ENCODE peak calls at places on chromosomes 2 and 18, in six cellular contexts. S, L, M, R, H and B are unnamed samples.

GRCh38 chr2:132757676-132758075 is 87.7 kb upstream of the LYPD1 start:
- DNase-seq in S (no peak), L (no peak), M (no peak), R (no peak), H (no peak), B (no peak)

GRCh38 chr2:29123584-29124349 is 8.6 kb downstream of the CLIP4 start:
- DNase-seq in S (no peak), L (no peak), M (no peak), R (peak), H (no peak), B (no peak)

GRCh38 chr2:53334610-53335009 is 433.0 kb upstream of the CHAC2 start:
- DNase-seq in S (no peak), L (no peak), M (no peak), R (no peak), H (no peak), B (no peak)

GRCh38 chr2:205721057-205721767 is 38.9 kb downstream of the NRP2 start:
- DNase-seq in S (no peak), L (peak), M (no peak), R (no peak), H (no peak), B (no peak)

GRCh38 chr2:237885931-237886701 is 26.7 kb downstream of the RAMP1 start:
- DNase-seq in S (no peak), L (no peak), M (no peak), R (no peak), H (no peak), B (no peak)

GRCh38 chr2:50957880-50958279 is 74.1 kb downstream of the NRXN1 start:
- DNase-seq in S (no peak), L (no peak), M (no peak), R (no peak), H (no peak), B (no peak)

GRCh38 chr2:58109481-58109880 is 62.9 kb downstream of the VRK2 start:
- DNase-seq in S (no peak), L (no peak), M (no peak), R (no peak), H (no peak), B (no peak)

GRCh38 chr18:59198215-59198614 is 21.7 kb upstream of the GRP start:
- DNase-seq in S (no peak), L (no peak), M (no peak), R (no peak), H (no peak), B (no peak)

GRCh38 chr2:54836477-54836876 is 113.0 kb downstream of the EML6 start:
- DNase-seq in S (no peak), L (no peak), M (no peak), R (no peak), H (no peak), B (no peak)

GRCh38 chr2:191358325-191359025 is 113.3 kb downstream of the MYO1B start:
- DNase-seq in S (no peak), L (no peak), M (no peak), R (no peak), H (no peak), B (no peak)

GRCh38 chr2:47488870-47489584 is 86.1 kb downstream of the MSH2 start:
- DNase-seq in S (no peak), L (no peak), M (no peak), R (peak), H (no peak), B (no peak)

GRCh38 chr2:196136151-196136550 is 35.2 kb downstream of the STK17B start:
- DNase-seq in S (no peak), L (no peak), M (no peak), R (no peak), H (no peak), B (no peak)

GRCh38 chr2:223465793-223466192 is 136.4 kb downstream of the SCG2 start:
- DNase-seq in S (no peak), L (no peak), M (no peak), R (no peak), H (no peak), B (no peak)

GRCh38 chr2:224058048-224058775 is 19.1 kb upstream of the SERPINE2 start:
- DNase-seq in S (no peak), L (no peak), M (no peak), R (no peak), H (no peak), B (no peak)

GRCh38 chr2:206084468-206084869 is 1.5 kb downstream of the INO80D start:
- DNase-seq in S (no peak), L (peak), M (no peak), R (peak), H (no peak), B (no peak)

GRCh38 chr2:27307545-27308358 is 493 bp downstream of the UCN start:
- DNase-seq in S (no peak), L (no peak), M (peak), R (no peak), H (no peak), B (no peak)

GRCh38 chr18:41681138-41681881 is 273.7 kb upstream of the PIK3C3 start:
- DNase-seq in S (no peak), L (no peak), M (no peak), R (no peak), H (no peak), B (no peak)

GRCh38 chr18:10798727-10799435 is 273.1 kb downstream of the NAPG start:
- DNase-seq in S (no peak), L (peak), M (no peak), R (peak), H (no peak), B (no peak)

GRCh38 chr2:235930701-235931100 is 237.5 kb downstream of the GBX2 start:
- DNase-seq in S (no peak), L (no peak), M (no peak), R (no peak), H (no peak), B (no peak)

GRCh38 chr2:238882083-238882755 is 34.3 kb downstream of the TWIST2 start:
- DNase-seq in S (no peak), L (no peak), M (no peak), R (no peak), H (no peak), B (no peak)

GRCh38 chr18:46761054-46761769 is 4.4 kb upstream of the ST8SIA5 start:
- DNase-seq in S (no peak), L (no peak), M (no peak), R (no peak), H (no peak), B (no peak)

GRCh38 chr18:79515944-79516351 is 120.2 kb downstream of the NFATC1 start:
- DNase-seq in S (no peak), L (peak), M (no peak), R (peak), H (no peak), B (no peak)

GRCh38 chr2:237581751-237582746 is 8.5 kb downstream of the RAB17 start:
- DNase-seq in S (peak), L (peak), M (no peak), R (peak), H (no peak), B (peak)

GRCh38 chr2:195451160-195451559 is 205.9 kb upstream of the SLC39A10 start:
- DNase-seq in S (no peak), L (no peak), M (no peak), R (no peak), H (no peak), B (no peak)

GRCh38 chr2:232348936-232349335 is 29.6 kb upstream of the ALPP start:
- DNase-seq in S (no peak), L (no peak), M (peak), R (no peak), H (no peak), B (no peak)

GRCh38 chr18:55861266-55861665 is 273.3 kb upstream of the TCF4 start:
- DNase-seq in S (no peak), L (peak), M (no peak), R (no peak), H (no peak), B (no peak)

GRCh38 chr18:41783065-41783818 is 171.8 kb upstream of the PIK3C3 start:
- DNase-seq in S (no peak), L (no peak), M (no peak), R (no peak), H (no peak), B (no peak)

GRCh38 chr2:124810132-124810531 is 785.0 kb downstream of the CNTNAP5 start:
- DNase-seq in S (no peak), L (peak), M (peak), R (peak), H (no peak), B (no peak)

GRCh38 chr2:75186829-75187228 is 12.5 kb downstream of the TACR1 start:
- DNase-seq in S (no peak), L (no peak), M (no peak), R (no peak), H (no peak), B (no peak)

GRCh38 chr2:156896294-156896693 is 361.2 kb upstream of the GALNT5 start:
- DNase-seq in S (peak), L (no peak), M (no peak), R (no peak), H (no peak), B (no peak)

GRCh38 chr2:30239308-30240161 is 8.2 kb downstream of the LBH start:
- DNase-seq in S (no peak), L (peak), M (peak), R (peak), H (no peak), B (no peak)

GRCh38 chr18:53496028-53496427 is 728.4 kb downstream of the MBD2 start:
- DNase-seq in S (no peak), L (no peak), M (no peak), R (no peak), H (no peak), B (no peak)

GRCh38 chr2:235639387-235639786 is 145.5 kb downstream of the AGAP1 start:
- DNase-seq in S (no peak), L (no peak), M (no peak), R (no peak), H (no peak), B (no peak)

GRCh38 chr2:57076856-57077255 is 893.1 kb downstream of the CCDC85A start:
- DNase-seq in S (no peak), L (no peak), M (no peak), R (no peak), H (no peak), B (no peak)

GRCh38 chr2:196591621-196592022 is 47.9 kb upstream of the CCDC150 start:
- DNase-seq in S (no peak), L (no peak), M (no peak), R (no peak), H (no peak), B (no peak)

GRCh38 chr18:25284861-25285574 is 66.9 kb downstream of the ZNF521 start:
- DNase-seq in S (no peak), L (no peak), M (no peak), R (no peak), H (no peak), B (no peak)
- TF ChIP-seq TAF1 in S (no peak), L (no peak), M (no peak), R (no peak), H (no peak), B (no peak)

DNA sequence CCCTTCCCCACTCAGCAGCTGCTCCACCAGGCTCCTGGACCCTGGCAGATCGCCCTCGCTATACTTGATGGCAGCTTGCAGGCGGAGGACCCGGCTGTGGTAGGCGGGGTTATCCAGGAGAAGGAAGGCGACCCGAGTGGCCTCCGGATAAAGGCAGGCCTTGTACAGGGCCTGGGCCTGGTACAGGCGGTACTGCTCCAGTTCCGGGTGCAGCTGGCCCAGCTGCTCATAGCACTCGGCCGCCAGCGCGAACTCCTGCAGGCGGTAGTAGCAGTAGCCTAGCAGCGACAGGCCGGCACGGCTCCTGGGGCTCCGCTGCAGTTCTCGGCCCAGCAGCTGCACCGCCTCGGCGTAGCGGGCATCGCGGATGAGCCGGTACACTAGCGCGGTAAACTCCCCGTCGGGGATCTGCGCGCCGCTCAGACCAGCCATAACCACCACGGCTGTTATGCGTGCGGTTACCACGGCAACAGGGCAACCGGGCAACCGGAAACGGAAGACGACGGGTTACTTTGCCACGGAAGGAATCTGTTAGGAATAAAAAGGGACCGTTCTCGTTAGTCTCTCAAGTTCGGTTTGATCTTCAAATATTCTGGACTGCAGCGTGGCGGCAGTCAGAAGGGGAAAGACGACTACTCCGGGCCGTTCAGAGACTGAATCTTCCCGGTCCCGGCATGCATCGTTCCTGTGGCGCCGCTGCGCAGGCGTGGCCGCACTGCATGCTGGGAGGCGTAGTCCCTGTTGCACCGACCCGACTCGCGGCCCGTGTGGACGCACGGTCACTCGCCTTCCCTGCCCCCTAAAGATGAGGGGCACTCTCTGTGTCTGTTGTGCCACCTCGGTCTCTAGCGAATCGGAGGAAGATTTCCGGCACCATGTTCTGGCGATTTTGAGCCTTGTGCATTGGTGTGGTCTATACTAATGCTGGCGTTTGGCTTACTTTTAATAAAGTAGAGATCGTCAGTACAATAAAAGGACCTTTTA is 226.0 kb downstream of the AGPS start:
- DNase-seq in S (peak), L (peak), M (peak), R (peak), H (peak), B (peak)
- TF ChIP-seq POLR2A in S (peak), L (peak), M (peak), R (peak), H (peak), B (peak)

GRCh38 chr18:77164762-77165485 is 32.3 kb upstream of the MBP start:
- DNase-seq in S (no peak), L (no peak), M (no peak), R (no peak), H (no peak), B (no peak)
- TF ChIP-seq TAF1 in S (no peak), L (no peak), M (no peak), R (no peak), H (no peak), B (no peak)

GRCh38 chr2:159287733-159288132 is 1.2 kb upstream of the WDSUB1 start:
- DNase-seq in S (no peak), L (no peak), M (no peak), R (no peak), H (no peak), B (no peak)

GRCh38 chr2:159283529-159283928 is 3.0 kb downstream of the WDSUB1 start:
- DNase-seq in S (no peak), L (peak), M (no peak), R (no peak), H (no peak), B (no peak)

GRCh38 chr2:159285433-159285832 is 1.1 kb downstream of the WDSUB1 start:
- DNase-seq in S (no peak), L (no peak), M (no peak), R (no peak), H (no peak), B (no peak)

GRCh38 chr2:159285929-159286708 is at the start of gene WDSUB1:
- DNase-seq in S (no peak), L (peak), M (peak), R (peak), H (peak), B (peak)

DNA sequence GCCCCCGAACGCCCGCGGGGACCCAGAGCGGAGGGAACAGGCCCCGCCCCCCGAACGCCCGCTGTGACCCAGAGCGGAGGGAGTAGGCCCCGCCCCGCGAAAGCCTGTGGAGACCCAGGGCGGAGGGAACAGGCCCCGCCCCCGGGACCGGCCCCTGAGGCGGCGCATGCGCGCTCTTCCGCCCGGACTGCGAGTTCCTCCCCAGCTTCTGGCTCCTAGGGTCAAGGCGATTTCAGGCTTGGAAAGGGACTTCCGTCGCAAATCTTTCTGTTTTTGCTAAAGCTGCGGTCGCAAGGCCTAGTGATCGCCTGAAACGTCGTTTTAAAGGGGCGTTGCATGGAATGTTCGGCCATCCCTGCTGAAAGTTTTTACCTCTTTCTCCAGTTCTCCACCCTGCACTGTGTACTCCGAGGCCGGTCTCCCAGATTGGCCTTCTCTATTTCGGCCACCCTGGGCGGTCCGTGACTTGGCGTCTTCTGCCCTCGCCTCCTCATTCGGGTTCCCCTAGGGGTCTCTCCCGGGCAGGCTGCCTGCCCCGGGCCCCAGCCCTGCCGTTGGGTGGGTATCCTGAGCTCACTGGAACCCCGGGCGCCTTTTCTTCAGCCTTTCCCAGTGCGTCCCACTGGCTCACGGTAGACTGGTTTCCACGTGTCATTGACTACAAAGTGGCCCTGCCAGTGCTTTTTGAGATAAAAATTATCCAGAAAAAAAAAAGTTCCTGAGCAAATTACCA is 372 bp upstream of the WDSUB1 start:
- DNase-seq in S (peak), L (peak), M (peak), R (peak), H (peak), B (peak)
- TF ChIP-seq POLR2A in S (peak), L (peak), M (peak), R (peak), H (peak), B (peak)

DNA sequence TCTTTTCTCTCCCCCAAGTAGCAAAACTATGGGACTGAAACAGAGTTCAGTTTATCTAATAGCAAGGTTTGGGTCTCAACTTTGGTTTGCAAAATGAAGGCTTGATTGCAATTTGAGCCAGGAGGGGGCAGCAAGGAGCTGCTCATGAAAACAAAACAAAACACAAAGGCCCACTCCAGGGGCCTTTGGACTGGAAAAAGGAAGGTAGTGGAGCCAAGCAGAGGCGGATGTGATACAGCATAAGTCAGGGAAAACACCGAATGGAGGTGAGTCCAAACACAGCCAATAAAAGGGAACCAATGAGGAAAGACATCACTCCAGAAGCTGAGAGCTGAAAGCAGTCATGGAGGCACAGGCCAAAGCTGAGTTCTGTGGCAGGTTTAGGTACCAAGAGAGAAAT is 799.7 kb upstream of the ACVR2A start:
- DNase-seq in S (peak), L (peak), M (peak), R (peak), H (no peak), B (peak)
- TF ChIP-seq TAF1 in S (no peak), L (no peak), M (no peak), R (no peak), H (no peak), B (no peak)